ENCODE peak calls at places on chromosomes 6 and 20, in four cellular contexts. A is pancreas, D is EH, S is tibial nerve. T is an unnamed sample.

GRCh38 chr6:4164456-4164855 is 29.1 kb upstream of the ECI2 start:
- DNase-seq in S (no peak), D (no peak), A (no peak), T (no peak)

GRCh38 chr6:17928514-17929430 is 58.7 kb downstream of the KIF13A start:
- DNase-seq in A (no peak), D (peak; percentile 72), S (no peak), T (no peak)

GRCh38 chr6:73631849-73632248 is 21.9 kb downstream of the SLC17A5 start:
- DNase-seq in A (no peak), D (peak; percentile 70), S (no peak), T (no peak)

GRCh38 chr20:8656335-8656734 is 412.6 kb upstream of the PLCB4 start:
- DNase-seq in D (peak; percentile 46), S (no peak), A (no peak), T (no peak)

GRCh38 chr6:131765081-131765852 is 42.6 kb upstream of the ENPP1 start:
- DNase-seq in A (no peak), S (no peak), D (peak; percentile 92), T (no peak)

GRCh38 chr6:158377866-158378265 is 65.6 kb downstream of the TULP4 start:
- DNase-seq in A (no peak), S (no peak), D (peak; percentile 77), T (peak; percentile 41)

GRCh38 chr20:50189681-50190250 is 864 bp upstream of the CEBPB start:
- DNase-seq in D (no peak), S (no peak), A (peak; percentile 84), T (no peak)

GRCh38 chr6:125904871-125905270 is 51.7 kb upstream of the HINT3 start:
- DNase-seq in A (no peak), D (peak; percentile 61), S (no peak), T (no peak)

GRCh38 chr6:160431231-160431630 is 83.1 kb downstream of the SLC22A3 start:
- DNase-seq in A (no peak), D (peak; percentile 68), S (peak; percentile 36), T (no peak)

GRCh38 chr6:11224252-11224965 is 8.1 kb downstream of the NEDD9 start:
- DNase-seq in A (no peak), S (no peak), D (peak; percentile 83), T (no peak)